ENCODE peak calls at places on chromosomes 1 and 21, in six cellular contexts. J is HCT116, V is endothelial cell of umbilical vein, G is HepG2, T is K562, S is H1. A is an unnamed sample. For H3K9me3, the result is how much of the 10 kb centered on the place peaks cover.

GRCh38 chr1:76124196-76124595 is 49.6 kb downstream of the ST6GALNAC3 start:
- DNase-seq in J (no peak), V (no peak), G (no peak), T (no peak), S (no peak), A (no peak)

GRCh38 chr1:37793773-37794371 is at the start of gene MANEAL:
- DNase-seq in J (peak), V (peak), G (no peak), T (peak), S (peak), A (no peak)

GRCh38 chr1:183167676-183168075 is 18.4 kb upstream of the LAMC2 start:
- DNase-seq in J (no peak), V (no peak), G (no peak), T (no peak), S (no peak), A (no peak)

GRCh38 chr1:146021622-146022402 is at the start of gene HJV:
- DNase-seq in J (no peak), V (no peak), G (no peak), T (peak), S (no peak), A (no peak)

GRCh38 chr1:151968791-151969399 is 24.8 kb downstream of the S100A10 start:
- DNase-seq in J (no peak), V (no peak), G (no peak), T (no peak), S (no peak), A (no peak)

GRCh38 chr1:234902774-234903173 is 225.9 kb downstream of the TOMM20 start:
- DNase-seq in J (no peak), V (no peak), G (no peak), T (no peak), S (no peak), A (no peak)

GRCh38 chr1:55898191-55898590 is 681.2 kb downstream of the PLPP3 start:
- DNase-seq in J (no peak), V (no peak), G (peak), T (no peak), S (no peak), A (no peak)

GRCh38 chr1:53139911-53140310 is 2.5 kb downstream of the SLC1A7 start:
- DNase-seq in J (no peak), V (peak), G (no peak), T (no peak), S (no peak), A (no peak)

GRCh38 chr1:201495447-201496295 is 11.3 kb downstream of the CSRP1 start:
- DNase-seq in J (no peak), V (peak), G (peak), T (no peak), S (no peak), A (no peak)

GRCh38 chr1:158819461-158820443 is 11.4 kb upstream of the MNDA start:
- DNase-seq in J (no peak), V (no peak), G (no peak), T (peak), S (no peak), A (no peak)

GRCh38 chr21:14836950-14837349 is 227.8 kb downstream of the NRIP1 start:
- DNase-seq in J (no peak), V (no peak), G (no peak), T (no peak), S (no peak), A (no peak)

GRCh38 chr1:86499987-86500593 is 31.4 kb downstream of the CLCA1 start:
- DNase-seq in J (peak), V (peak), G (peak), T (peak), S (no peak), A (no peak)

GRCh38 chr1:54110991-54111390 is 41.8 kb downstream of the CDCP2 start:
- DNase-seq in J (no peak), V (no peak), G (no peak), T (no peak), S (peak), A (no peak)

GRCh38 chr1:98316286-98316685 is 345.2 kb upstream of the SNX7 start:
- DNase-seq in J (no peak), V (peak), G (no peak), T (no peak), S (no peak), A (no peak)

GRCh38 chr21:46284722-46285121 is 689 bp downstream of the MCM3AP start:
- DNase-seq in J (no peak), V (no peak), G (no peak), T (no peak), S (no peak), A (no peak)

GRCh38 chr1:219784660-219785391 is 143.5 kb downstream of the SLC30A10 start:
- DNase-seq in J (no peak), V (no peak), G (no peak), T (no peak), S (no peak), A (no peak)

GRCh38 chr1:219088778-219089557 is 84.7 kb upstream of the LYPLAL1 start:
- DNase-seq in J (peak), V (no peak), G (peak), T (peak), S (no peak), A (no peak)

GRCh38 chr1:22804333-22804906 is 93.8 kb downstream of the EPHB2 start:
- DNase-seq in J (no peak), V (no peak), G (no peak), T (no peak), S (no peak), A (no peak)

GRCh38 chr1:21857142-21857839 is 45.2 kb downstream of the LDLRAD2 start:
- DNase-seq in J (no peak), V (no peak), G (no peak), T (no peak), S (no peak), A (no peak)

GRCh38 chr1:111920221-111921024 is 69.0 kb downstream of the KCND3 start:
- DNase-seq in J (no peak), V (no peak), G (no peak), T (no peak), S (no peak), A (no peak)

GRCh38 chr1:183968386-183968785 is 69.1 kb downstream of the COLGALT2 start:
- DNase-seq in J (no peak), V (no peak), G (no peak), T (no peak), S (no peak), A (no peak)

GRCh38 chr21:37220433-37220980 is 46.6 kb downstream of the VPS26C start:
- DNase-seq in J (no peak), V (peak), G (peak), T (no peak), S (no peak), A (no peak)

GRCh38 chr1:166974647-166975345 is 544 bp downstream of the ILDR2 start:
- DNase-seq in J (no peak), V (no peak), G (no peak), T (no peak), S (no peak), A (no peak)

GRCh38 chr1:206679738-206680211 is 4.9 kb upstream of the MAPKAPK2 start:
- DNase-seq in J (no peak), V (no peak), G (no peak), T (no peak), S (no peak), A (no peak)

GRCh38 chr1:11227106-11228077 is 35.0 kb downstream of the MTOR start:
- DNase-seq in J (no peak), V (no peak), G (no peak), T (no peak), S (no peak), A (no peak)

GRCh38 chr1:61953790-61954150 is 211.5 kb downstream of the PATJ start:
- DNase-seq in J (no peak), V (no peak), G (no peak), T (no peak), S (no peak), A (no peak)

GRCh38 chr1:39183503-39184353 is 20.8 kb upstream of the MACF1 start:
- DNase-seq in J (peak), V (peak), G (peak), T (peak), S (peak), A (no peak)

GRCh38 chr1:209416009-209416408 is 167.5 kb upstream of the CAMK1G start:
- DNase-seq in J (no peak), V (no peak), G (no peak), T (no peak), S (no peak), A (no peak)

GRCh38 chr21:38293765-38294164 is 37.0 kb downstream of the KCNJ15 start:
- DNase-seq in J (no peak), V (no peak), G (peak), T (no peak), S (no peak), A (no peak)

GRCh38 chr21:46437096-46437498 is 21.6 kb upstream of the DIP2A start:
- DNase-seq in J (no peak), V (no peak), G (no peak), T (no peak), S (no peak), A (no peak)

GRCh38 chr21:15894596-15894995 is 164.8 kb downstream of the USP25 start:
- DNase-seq in J (no peak), V (peak), G (no peak), T (no peak), S (no peak), A (peak)

GRCh38 chr1:27940297-27940696 is 5.5 kb downstream of the SMPDL3B start:
- DNase-seq in J (no peak), V (peak), G (peak), T (peak), S (peak), A (no peak)

GRCh38 chr1:97540346-97540888 is 380.4 kb downstream of the DPYD start:
- DNase-seq in J (no peak), V (no peak), G (no peak), T (no peak), S (no peak), A (no peak)

GRCh38 chr1:33327587-33328325 is 6.9 kb upstream of the A3GALT2 start:
- DNase-seq in J (no peak), V (no peak), G (no peak), T (no peak), S (no peak), A (no peak)

GRCh38 chr21:29624776-29625175 is 315.0 kb downstream of the GRIK1 start:
- DNase-seq in J (no peak), V (no peak), G (no peak), T (no peak), S (no peak), A (no peak)

DNA sequence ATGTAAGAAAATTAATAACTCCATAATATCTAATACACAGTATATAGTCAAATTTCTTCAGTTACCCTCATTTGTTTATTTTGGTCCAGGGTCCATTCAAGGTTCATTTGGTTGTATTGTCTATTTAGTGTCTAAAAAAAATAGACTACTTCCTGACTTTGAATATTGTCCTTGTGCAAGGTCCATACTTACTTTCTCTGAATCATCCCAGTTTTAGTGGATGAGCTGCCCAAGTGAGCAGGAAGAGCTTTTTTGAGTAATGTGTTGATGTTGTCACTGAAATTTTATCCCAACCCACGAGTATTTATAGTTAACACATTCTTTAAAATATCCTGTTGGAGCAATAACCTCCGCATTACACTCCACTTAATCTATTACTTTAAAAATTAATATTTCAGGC is 45.6 kb upstream of the FASLG start:
- DNase-seq in J (no peak), V (no peak), G (peak), T (no peak), S (no peak), A (no peak)
- H3K9me3 ChIP-seq in J (under half), V (under half), G (under half), T (under half), S (under half), A (under half)

GRCh38 chr1:92482665-92483441 is 3.9 kb downstream of the GFI1 start:
- DNase-seq in J (no peak), V (no peak), G (no peak), T (no peak), S (peak), A (no peak)

GRCh38 chr1:92482404-92482664 is 4.4 kb downstream of the GFI1 start:
- DNase-seq in J (no peak), V (peak), G (no peak), T (no peak), S (no peak), A (no peak)

GRCh38 chr1:92484171-92484471 is 2.6 kb downstream of the GFI1 start:
- DNase-seq in J (no peak), V (no peak), G (no peak), T (no peak), S (no peak), A (no peak)

GRCh38 chr1:92484472-92485373 is 2.0 kb downstream of the GFI1 start:
- DNase-seq in J (no peak), V (peak), G (no peak), T (peak), S (peak), A (no peak)

GRCh38 chr1:92483442-92484170 is 3.1 kb downstream of the GFI1 start:
- DNase-seq in J (no peak), V (no peak), G (no peak), T (no peak), S (peak), A (no peak)
- TF ChIP-seq EZH2 in J (no peak), V (no peak), G (no peak), T (no peak), S (no peak), A (no peak)

GRCh38 chr1:195637474-195637873 is 970.8 kb downstream of the KCNT2 start:
- DNase-seq in J (no peak), V (no peak), G (no peak), T (no peak), S (no peak), A (peak)
- TF ChIP-seq POLR2AphosphoS5 in J (no peak), V (no peak), G (no peak), T (no peak), S (no peak), A (no peak)

GRCh38 chr1:2835650-2836159 is 34.2 kb upstream of the TTC34 start:
- DNase-seq in J (no peak), V (no peak), G (no peak), T (no peak), S (no peak), A (no peak)

GRCh38 chr1:2840036-2840809 is 38.7 kb upstream of the TTC34 start:
- DNase-seq in J (no peak), V (no peak), G (no peak), T (peak), S (no peak), A (no peak)

GRCh38 chr1:2836333-2836970 is 35.0 kb upstream of the TTC34 start:
- DNase-seq in J (no peak), V (no peak), G (no peak), T (no peak), S (no peak), A (no peak)

GRCh38 chr1:2837316-2837715 is 35.8 kb upstream of the TTC34 start:
- DNase-seq in J (no peak), V (no peak), G (no peak), T (no peak), S (no peak), A (no peak)

DNA sequence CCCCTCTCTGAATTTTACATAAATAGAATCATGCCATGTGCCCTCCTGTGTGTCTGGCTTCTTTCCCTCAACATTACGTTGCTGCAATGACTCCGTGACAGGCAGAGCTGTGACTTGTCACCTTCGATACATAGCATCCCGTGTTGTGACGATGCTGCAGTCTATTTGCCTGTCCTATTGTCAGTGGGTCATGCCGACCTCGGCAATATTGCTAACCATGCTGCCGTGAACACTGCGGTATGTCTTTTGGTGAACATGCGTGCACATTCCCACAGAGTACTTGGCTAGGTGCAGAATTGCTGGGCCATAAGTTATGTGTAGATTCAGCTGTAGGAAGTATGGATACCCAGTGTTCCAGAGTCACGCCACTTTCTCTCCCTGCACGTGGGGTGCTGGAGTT is 36.3 kb upstream of the TTC34 start:
- DNase-seq in J (no peak), V (no peak), G (no peak), T (no peak), S (no peak), A (no peak)
- H3K9me3 ChIP-seq in J (under half), V (under half), G (under half), T (under half), S (half or more), A (under half)

GRCh38 chr1:24553931-24554330 is 2.0 kb upstream of the NCMAP start:
- DNase-seq in J (no peak), V (no peak), G (no peak), T (no peak), S (no peak), A (no peak)

GRCh38 chr1:24556414-24556795 is 518 bp downstream of the NCMAP start:
- DNase-seq in J (no peak), V (no peak), G (no peak), T (no peak), S (no peak), A (no peak)

GRCh38 chr1:24557220-24557619 is 1.3 kb downstream of the NCMAP start:
- DNase-seq in J (no peak), V (no peak), G (no peak), T (no peak), S (no peak), A (no peak)

GRCh38 chr1:24554714-24555113 is 1.2 kb upstream of the NCMAP start:
- DNase-seq in J (no peak), V (no peak), G (no peak), T (no peak), S (no peak), A (no peak)

GRCh38 chr1:24555591-24556413 is at the start of gene NCMAP:
- DNase-seq in J (peak), V (no peak), G (peak), T (peak), S (peak), A (no peak)
- TF ChIP-seq EZH2 in J (no peak), V (peak), G (no peak), T (no peak), S (no peak), A (no peak)

DNA sequence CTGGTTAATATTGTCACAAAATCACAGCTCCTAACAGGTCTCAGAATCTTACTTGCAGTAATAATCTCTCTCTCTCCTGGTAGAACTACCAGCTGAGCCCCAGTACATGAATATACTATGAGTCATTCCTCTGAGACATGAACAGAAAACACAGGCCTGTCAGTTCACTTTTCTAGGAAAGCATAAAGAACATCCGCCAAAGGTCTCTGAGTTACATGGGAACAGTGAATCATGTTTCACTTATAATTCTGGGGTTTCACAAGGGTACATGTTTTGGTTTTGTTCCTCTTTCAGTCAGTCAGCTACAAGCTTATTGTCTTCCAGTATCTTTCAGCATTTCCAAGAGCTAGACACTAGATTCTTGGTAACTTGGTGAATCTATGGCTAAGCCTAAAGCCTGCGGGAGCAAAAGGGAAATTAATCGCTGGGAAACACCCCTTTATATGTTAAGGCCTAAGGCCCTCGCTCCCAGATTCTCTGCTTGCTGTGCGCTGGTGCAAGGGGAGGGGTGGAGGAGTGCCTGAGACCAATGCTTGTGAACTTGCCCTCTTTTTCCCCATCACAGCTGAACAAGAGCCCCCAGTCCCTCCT is 31.7 kb downstream of the IFNGR2 start:
- DNase-seq in J (no peak), V (peak), G (no peak), T (no peak), S (no peak), A (no peak)
- TF ChIP-seq POLR2AphosphoS5 in J (no peak), V (no peak), G (no peak), T (no peak), S (no peak), A (no peak)

GRCh38 chr21:44614161-44614631 is 2.3 kb downstream of the KRTAP10-8 start:
- DNase-seq in J (no peak), V (no peak), G (no peak), T (no peak), S (peak), A (no peak)

GRCh38 chr21:44612029-44612486 is at the start of gene KRTAP10-8:
- DNase-seq in J (no peak), V (no peak), G (no peak), T (no peak), S (peak), A (no peak)

GRCh38 chr21:44612669-44613229 is 870 bp downstream of the KRTAP10-8 start:
- DNase-seq in J (no peak), V (no peak), G (no peak), T (no peak), S (peak), A (no peak)

GRCh38 chr21:44614961-44615391 is 3.1 kb downstream of the KRTAP10-8 start:
- DNase-seq in J (no peak), V (no peak), G (no peak), T (no peak), S (peak), A (no peak)

DNA sequence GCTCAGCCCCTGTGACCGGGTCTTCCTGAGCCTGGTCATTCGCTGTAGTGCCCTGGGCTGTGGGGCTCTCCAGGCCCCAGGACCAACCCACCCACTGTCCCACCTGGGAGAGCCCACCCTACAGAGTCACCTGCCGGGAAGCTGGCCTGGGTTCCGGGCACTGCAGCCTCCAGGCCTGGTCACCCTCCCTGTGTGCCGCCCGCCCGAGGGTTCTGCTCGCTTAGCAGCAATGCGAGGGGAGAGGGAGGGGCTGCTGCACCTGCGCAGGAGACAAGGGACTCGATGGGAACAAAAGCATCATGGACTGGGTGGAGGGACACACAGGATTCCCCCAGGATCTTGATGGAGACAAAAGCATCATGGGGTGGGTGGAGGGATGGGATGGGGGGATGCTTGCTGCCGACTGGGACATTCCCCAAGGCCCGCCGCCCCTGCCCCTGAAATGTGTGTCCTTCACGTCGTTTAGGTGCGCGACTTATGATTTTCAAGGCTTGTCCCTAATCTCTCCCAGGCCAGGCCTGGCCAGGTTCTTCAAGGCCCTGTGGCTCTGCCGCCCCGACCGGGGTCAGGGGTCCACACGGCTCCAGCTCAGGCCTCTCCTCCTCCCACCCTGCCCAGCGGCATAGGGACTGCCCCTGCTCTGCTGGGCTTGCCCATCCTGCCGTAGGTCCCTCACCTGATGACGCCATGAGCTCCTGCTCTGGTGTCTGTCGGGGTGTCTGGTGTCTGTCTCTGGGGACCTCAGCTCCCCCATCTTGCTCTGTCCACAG is 1.7 kb downstream of the KRTAP10-8 start:
- DNase-seq in J (no peak), V (no peak), G (no peak), T (no peak), S (peak), A (no peak)
- H3K9me3 ChIP-seq in J (under half), V (under half), G (under half), T (under half), S (under half), A (under half)

A was measured in SK-N-MC.